ENCODE peak calls at places on chromosomes 4 and X, in six cellular contexts. R is left cardiac atrium; S is memory B cell; Z is ACHN; N is stimulated activated naive B cell treated with anti-CD40 and anti-IgM and Interleukin-4, amounts not matched to agents 10 μg/mL and 1 μg/mL and 100 μg/mL, for 72 hours; I is heart left ventricle. J is an unnamed sample.

GRCh38 chr4:38753021-38753806 is 29.6 kb downstream of the TLR10 start:
- DNase-seq in R (peak; percentile 88), S (no peak), Z (peak; percentile 96), N (no peak), I (peak; percentile 92), J (peak; percentile 66)

GRCh38 chr4:1554876-1555265 is 129.2 kb downstream of the FAM53A start:
- DNase-seq in R (no peak), S (no peak), Z (no peak), N (no peak), I (no peak), J (no peak)

GRCh38 chr4:41428205-41428940 is 109.6 kb upstream of the LIMCH1 start:
- DNase-seq in R (no peak), S (no peak), Z (no peak), N (no peak), I (no peak), J (no peak)

GRCh38 chrX:21764043-21764442 is 6.1 kb upstream of the SMPX start:
- DNase-seq in R (no peak), S (no peak), Z (no peak), N (no peak), I (no peak), J (no peak)

GRCh38 chrX:28582494-28582893 is 4.8 kb upstream of the IL1RAPL1 start:
- DNase-seq in R (no peak), S (no peak), Z (no peak), N (no peak), I (no peak), J (no peak)

GRCh38 chr4:7444731-7445130 is 10.0 kb upstream of the PSAPL1 start:
- DNase-seq in R (no peak), S (no peak), Z (no peak), N (no peak), I (no peak), J (no peak)

GRCh38 chr4:7861440-7861881 is 78.2 kb downstream of the AFAP1 start:
- DNase-seq in R (peak; percentile 57), S (no peak), Z (peak; percentile 19), N (no peak), I (peak; percentile 47), J (no peak)

GRCh38 chr4:89123418-89123817 is 12.1 kb downstream of the TIGD2 start:
- DNase-seq in R (no peak), S (no peak), Z (no peak), N (no peak), I (no peak), J (no peak)

GRCh38 chr4:99061048-99061447 is 27.5 kb downstream of the ADH5 start:
- DNase-seq in R (no peak), S (no peak), Z (no peak), N (no peak), I (no peak), J (no peak)

GRCh38 chrX:63679432-63679831 is 105.6 kb downstream of the ARHGEF9 start:
- DNase-seq in R (no peak), S (no peak), Z (no peak), N (no peak), I (no peak), J (no peak)

J was measured in adrenal gland.